ENCODE peak calls at places on chromosome 3, in four cellular contexts. B is MM.1S, H is nephron progenitor cell, Y is uterus. E is an unnamed sample.

GRCh38 chr3:14906355-14906960 is 40.9 kb upstream of the NR2C2 start:
- DNase-seq in Y (no peak), H (no peak), B (no peak), E (no peak)

GRCh38 chr3:119849126-119849525 is 67.2 kb downstream of the NR1I2 start:
- DNase-seq in Y (no peak), H (no peak), B (no peak), E (no peak)

GRCh38 chr3:127158614-127159221 is 34.2 kb upstream of the PRR23E start:
- DNase-seq in H (peak), Y (no peak), B (no peak), E (no peak)

GRCh38 chr3:47583320-47584075 is 4.8 kb upstream of the CSPG5 start:
- DNase-seq in B (no peak), H (no peak), Y (no peak), E (no peak)

GRCh38 chr3:152309535-152310317 is 41.0 kb downstream of the MBNL1 start:
- DNase-seq in B (no peak), Y (no peak), H (no peak), E (no peak)

GRCh38 chr3:72694398-72694797 is 153.8 kb downstream of the SHQ1 start:
- DNase-seq in B (no peak), H (no peak), Y (no peak), E (no peak)

GRCh38 chr3:14522129-14522691 is 17.9 kb downstream of the GRIP2 start:
- DNase-seq in B (no peak), Y (peak), H (no peak), E (no peak)

GRCh38 chr3:50122661-50123391 is 32.3 kb upstream of the SEMA3F start:
- DNase-seq in H (no peak), Y (no peak), B (no peak), E (peak)

GRCh38 chr3:173870976-173871375 is 473.4 kb downstream of the NLGN1 start:
- DNase-seq in H (no peak), B (no peak), Y (no peak), E (no peak)

GRCh38 chr3:33392703-33393125 is 47.5 kb downstream of the UBP1 start:
- DNase-seq in B (no peak), Y (no peak), H (no peak), E (no peak)

GRCh38 chr3:146502887-146503458 is 33.6 kb upstream of the PLSCR2 start:
- DNase-seq in H (no peak), B (no peak), Y (no peak), E (no peak)

GRCh38 chr3:139559541-139559940 is 20.0 kb upstream of the RBP1 start:
- DNase-seq in Y (no peak), H (no peak), B (no peak), E (no peak)

GRCh38 chr3:15339001-15339400 is 6.6 kb upstream of the SH3BP5 start:
- DNase-seq in H (no peak), Y (no peak), B (no peak), E (no peak)

GRCh38 chr3:64266065-64266874 is 41.0 kb upstream of the PRICKLE2 start:
- DNase-seq in H (no peak), Y (peak), B (no peak), E (no peak)

GRCh38 chr3:126936853-126937395 is 46.0 kb upstream of the PLXNA1 start:
- DNase-seq in B (no peak), H (no peak), Y (no peak), E (no peak)

GRCh38 chr3:122058294-122058693 is 3.1 kb downstream of the CD86 start:
- DNase-seq in B (no peak), H (no peak), Y (no peak), E (no peak)

GRCh38 chr3:173395073-173395411 is 2.5 kb upstream of the NLGN1 start:
- DNase-seq in Y (no peak), B (no peak), H (no peak), E (peak)

GRCh38 chr3:178719036-178719635 is 182.9 kb downstream of the KCNMB2 start:
- DNase-seq in B (no peak), Y (no peak), H (no peak), E (no peak)

GRCh38 chr3:46127503-46127902 is 80.6 kb downstream of the CCR1 start:
- DNase-seq in B (no peak), Y (no peak), H (no peak), E (no peak)

GRCh38 chr3:116226245-116226644 is 219.0 kb downstream of the LSAMP start:
- DNase-seq in H (no peak), Y (no peak), B (no peak), E (no peak)

GRCh38 chr3:168029705-168030104 is 66.0 kb downstream of the GOLIM4 start:
- DNase-seq in B (no peak), H (no peak), Y (no peak), E (no peak)

GRCh38 chr3:27720899-27721716 is 1.0 kb downstream of the EOMES start:
- DNase-seq in H (no peak), Y (no peak), B (no peak), E (peak)

GRCh38 chr3:150922611-150923010 is 17.4 kb upstream of the MINDY4B start:
- DNase-seq in H (peak), Y (peak), B (no peak), E (no peak)

GRCh38 chr3:13406200-13406599 is 13.9 kb downstream of the NUP210 start:
- DNase-seq in Y (no peak), H (no peak), B (no peak), E (no peak)

GRCh38 chr3:131762981-131763380 is 260.2 kb upstream of the MRPL3 start:
- DNase-seq in B (no peak), H (no peak), Y (no peak), E (no peak)

GRCh38 chr3:71258116-71258515 is 325.4 kb downstream of the FOXP1 start:
- DNase-seq in Y (no peak), B (no peak), H (no peak), E (no peak)

GRCh38 chr3:123397050-123397590 is 51.8 kb downstream of the ADCY5 start:
- DNase-seq in B (no peak), H (no peak), Y (no peak), E (no peak)

GRCh38 chr3:120177151-120177550 is 82.9 kb upstream of the GSK3B start:
- DNase-seq in B (no peak), H (peak), Y (no peak), E (no peak)

GRCh38 chr3:23743141-23743784 is 62.5 kb upstream of the UBE2E1 start:
- DNase-seq in B (no peak), H (peak), Y (no peak), E (no peak)

GRCh38 chr3:194282436-194283122 is 68.5 kb downstream of the CPN2 start:
- DNase-seq in Y (peak), B (no peak), H (no peak), E (no peak)

GRCh38 chr3:114649331-114649730 is 355.5 kb downstream of the TIGIT start:
- DNase-seq in B (no peak), Y (no peak), H (no peak), E (no peak)

GRCh38 chr3:146189519-146190173 is 28.7 kb upstream of the PLOD2 start:
- DNase-seq in Y (peak), B (peak), H (peak), E (peak)

GRCh38 chr3:156014456-156014855 is 105.9 kb upstream of the KCNAB1 start:
- DNase-seq in B (no peak), Y (no peak), H (no peak), E (no peak)

GRCh38 chr3:51942603-51943450 is 664 bp downstream of the PARP3 start:
- DNase-seq in Y (peak), B (peak), H (no peak), E (peak)

GRCh38 chr3:52495777-52496602 is 852 bp downstream of the STAB1 start:
- DNase-seq in B (no peak), Y (no peak), H (no peak), E (no peak)

GRCh38 chr3:95172549-95172948 is 1109.7 kb downstream of the NSUN3 start:
- DNase-seq in B (no peak), Y (no peak), H (no peak), E (no peak)

GRCh38 chr3:87997298-87997697 is 61.5 kb downstream of the CGGBP1 start:
- DNase-seq in Y (no peak), B (no peak), H (no peak), E (no peak)

GRCh38 chr3:187085021-187085666 is 54.2 kb downstream of the RPL39L start:
- DNase-seq in H (no peak), B (no peak), Y (no peak), E (no peak)

GRCh38 chr3:24493951-24494615 is 567 bp downstream of the THRB start:
- DNase-seq in Y (peak), B (no peak), H (peak), E (no peak)

DNA sequence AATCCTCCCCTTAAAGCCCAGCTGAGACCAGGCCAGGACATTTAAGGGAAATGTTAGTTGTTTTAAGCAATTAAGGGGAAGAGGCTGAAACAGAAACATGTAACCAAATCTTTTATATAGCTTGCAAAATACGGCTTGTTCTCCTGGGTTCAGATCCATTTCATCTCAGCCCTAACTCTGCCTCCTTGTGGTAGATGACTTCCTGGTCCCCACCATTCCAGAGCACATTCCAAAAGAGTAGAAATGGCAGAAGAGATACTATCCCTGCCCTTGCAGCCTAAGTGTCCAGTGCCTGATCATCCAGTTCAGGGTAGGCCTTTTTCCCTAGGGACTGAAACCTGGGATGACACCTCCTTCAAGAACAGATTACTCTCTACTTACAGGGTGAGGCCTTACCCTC is 266.2 kb upstream of the VEPH1 start:
- DNase-seq in Y (no peak), H (no peak), B (no peak), E (no peak)
- TF ChIP-seq CTCF in Y (no peak), H (no peak), B (no peak), E (no peak)

DNA sequence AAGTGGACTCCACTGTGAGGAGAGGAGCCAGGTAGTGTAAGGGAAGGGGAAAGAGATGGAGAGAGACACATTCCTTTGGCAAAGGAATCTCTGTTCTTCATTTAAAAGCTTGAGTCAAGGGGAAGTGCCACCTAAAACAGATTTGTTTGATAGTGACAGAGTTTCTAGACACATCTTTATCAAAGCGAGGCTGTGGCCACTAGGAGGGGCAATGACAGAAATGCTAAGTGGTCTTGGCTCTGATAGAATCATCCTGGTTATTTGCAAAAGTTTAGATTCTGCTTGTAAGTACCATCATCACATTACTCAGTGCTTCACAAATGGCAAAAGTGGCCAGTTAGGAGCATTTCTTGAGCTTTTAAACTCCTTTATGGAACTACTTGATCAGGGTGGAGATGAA is 261.4 kb downstream of the CNTN3 start:
- DNase-seq in Y (no peak), H (no peak), B (no peak), E (no peak)
- TF ChIP-seq CTCF in Y (no peak), H (peak), B (no peak), E (no peak)

GRCh38 chr3:154584041-154584440 is 154.1 kb upstream of the GPR149 start:
- DNase-seq in Y (no peak), H (no peak), B (no peak), E (no peak)
- TF ChIP-seq CTCF in Y (no peak), H (peak), B (no peak), E (no peak)

GRCh38 chr3:42562047-42562907 is 19.5 kb downstream of the SEC22C start:
- DNase-seq in B (no peak), H (no peak), Y (no peak), E (no peak)
- TF ChIP-seq CTCF in B (no peak), H (no peak), Y (no peak), E (no peak)

GRCh38 chr3:100420885-100421284 is 19.5 kb downstream of the LNP1 start:
- DNase-seq in Y (no peak), B (no peak), H (no peak), E (no peak)
- TF ChIP-seq CTCF in Y (no peak), B (no peak), H (no peak), E (no peak)

GRCh38 chr3:125403789-125404188 is 28.7 kb upstream of the ZNF148 start:
- DNase-seq in H (no peak), B (no peak), Y (no peak), E (no peak)
- TF ChIP-seq CTCF in H (no peak), B (no peak), Y (no peak), E (no peak)

DNA sequence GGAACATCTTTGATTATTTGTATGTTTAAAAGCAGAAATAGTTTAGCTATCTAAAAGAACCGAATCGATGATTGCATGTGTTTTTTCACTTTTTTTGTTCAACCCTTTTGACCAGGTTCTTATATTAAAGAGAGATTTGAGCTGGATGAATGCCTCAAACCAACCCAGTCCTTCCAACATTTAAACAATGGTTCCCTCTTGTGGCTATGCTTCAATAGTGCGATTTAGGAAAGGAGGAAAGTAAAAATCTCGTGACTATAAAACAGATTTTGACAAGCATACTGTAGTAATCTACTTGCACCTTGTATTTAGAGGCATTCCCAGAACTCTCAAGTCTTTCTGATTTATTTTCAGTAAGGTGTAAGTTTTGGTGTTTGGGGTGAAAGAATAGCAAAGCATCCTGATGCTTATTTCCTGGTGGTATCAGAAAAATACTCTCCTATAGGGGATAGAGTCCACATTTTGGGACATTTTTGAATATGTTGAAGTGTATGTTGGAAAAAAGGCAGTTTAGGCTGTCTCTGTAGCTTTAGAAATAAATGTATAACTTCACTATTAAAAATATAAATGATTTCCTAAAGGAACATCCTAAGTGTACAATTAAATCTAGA is 159.6 kb upstream of the KCNH8 start:
- DNase-seq in H (no peak), Y (no peak), B (peak), E (no peak)
- TF ChIP-seq CTCF in H (peak), Y (no peak), B (peak), E (no peak)

E was measured in GM20000.